ENCODE peak calls at places on chromosomes 5 and 9, in nine cellular contexts. W is stimulated activated CD4-positive, alpha-beta T cell treated with anti-CD3 and anti-CD28 coated beads, Interleukin-4, amount 100 ng/mL, for 1 hour; P is stimulated activated naive CD8-positive, alpha-beta T cell treated with anti-CD3 and anti-CD28 coated beads, Interleukin-15, amount 100 ng/mL, for 72 hours; L is T-helper 2 cell; T is HEK293T; F is aorta; V is RPMI7951; Z is NCI-H2081; X is MV-4-11. E is an unnamed sample.

GRCh38 chr5:171953860-171954701 is 52.4 kb downstream of the FBXW11 start:
- DNase-seq in V (peak), T (no peak), L (no peak), F (no peak), Z (no peak), P (no peak), W (no peak), X (no peak), E (no peak)

GRCh38 chr5:59745422-59745863 is 148.1 kb downstream of the PDE4D start:
- DNase-seq in F (no peak), L (no peak), X (no peak), V (peak), W (no peak), P (no peak), T (peak), Z (peak), E (no peak)

GRCh38 chr5:111016801-111017200 is 54.7 kb upstream of the TSLP start:
- DNase-seq in X (no peak), W (no peak), L (no peak), T (no peak), P (no peak), F (no peak), Z (no peak), V (no peak), E (no peak)

GRCh38 chr5:177500685-177501522 is 3.5 kb upstream of the PDLIM7 start:
- DNase-seq in Z (peak), T (peak), X (peak), P (peak), L (peak), W (peak), F (peak), V (peak), E (peak)

GRCh38 chr9:135992486-135993408 is 31.6 kb upstream of the UBAC1 start:
- DNase-seq in Z (peak), L (peak), F (peak), P (peak), T (peak), W (no peak), V (peak), X (peak), E (peak)

GRCh38 chr5:130476325-130476724 is 572.1 kb downstream of the CHSY3 start:
- DNase-seq in V (no peak), F (no peak), L (no peak), P (no peak), W (no peak), T (no peak), Z (no peak), X (no peak), E (no peak)

GRCh38 chr9:129895376-129896268 is 60.4 kb downstream of the USP20 start:
- DNase-seq in V (no peak), T (no peak), F (peak), X (no peak), Z (no peak), P (peak), L (peak), W (no peak), E (no peak)

GRCh38 chr9:89366711-89367110 is 48.4 kb downstream of the SECISBP2 start:
- DNase-seq in F (no peak), L (no peak), T (no peak), V (no peak), X (no peak), P (no peak), W (no peak), Z (no peak), E (no peak)

GRCh38 chr9:124792976-124793594 is 16.2 kb downstream of the OLFML2A start:
- DNase-seq in P (no peak), X (no peak), W (no peak), L (no peak), F (no peak), Z (no peak), V (peak), T (no peak), E (no peak)

GRCh38 chr5:1540166-1540565 is 16.4 kb upstream of the LPCAT1 start:
- DNase-seq in T (no peak), L (no peak), Z (no peak), X (no peak), W (no peak), P (no peak), F (peak), V (no peak), E (peak)

GRCh38 chr5:177478711-177479646 is 5.5 kb upstream of the DBN1 start:
- DNase-seq in F (peak), V (no peak), T (no peak), W (no peak), Z (no peak), X (peak), P (peak), L (peak), E (peak)

GRCh38 chr5:130323804-130324454 is 419.7 kb downstream of the CHSY3 start:
- DNase-seq in F (no peak), T (no peak), V (no peak), W (no peak), Z (no peak), X (peak), P (no peak), L (no peak), E (no peak)

GRCh38 chr9:68509689-68510088 is 31.0 kb downstream of the TMEM252 start:
- DNase-seq in V (no peak), Z (no peak), T (no peak), W (no peak), L (no peak), F (no peak), X (no peak), P (no peak), E (no peak)

GRCh38 chr5:152274206-152274605 is 130.9 kb downstream of the NMUR2 start:
- DNase-seq in F (no peak), X (no peak), L (no peak), P (no peak), Z (no peak), V (no peak), T (no peak), W (no peak), E (no peak)

GRCh38 chr5:31990296-31990695 is 183.8 kb downstream of the GOLPH3 start:
- DNase-seq in X (no peak), Z (no peak), W (no peak), F (no peak), V (no peak), T (no peak), L (no peak), P (no peak), E (no peak)

GRCh38 chr9:76680716-76681431 is 83.4 kb upstream of the PCA3 start:
- DNase-seq in L (no peak), V (peak), P (no peak), F (no peak), Z (no peak), T (no peak), W (no peak), X (no peak), E (no peak)

GRCh38 chr9:118446962-118447490 is 742.8 kb downstream of the TLR4 start:
- DNase-seq in T (no peak), L (no peak), F (no peak), Z (no peak), X (no peak), W (no peak), P (no peak), V (no peak), E (no peak)

GRCh38 chr9:113187935-113188595 is 33.0 kb downstream of the FKBP15 start:
- DNase-seq in V (peak), F (no peak), X (peak), W (no peak), Z (no peak), P (no peak), T (no peak), L (no peak), E (no peak)

GRCh38 chr5:25975881-25976280 is 1062.5 kb downstream of the CDH9 start:
- DNase-seq in F (no peak), X (no peak), V (no peak), Z (no peak), P (no peak), T (no peak), L (no peak), W (no peak), E (no peak)

GRCh38 chr9:63816742-63817621 is 1468.0 kb downstream of the FOXD4L5 start:
- DNase-seq in X (no peak), F (peak), P (peak), L (peak), Z (no peak), V (peak), W (peak), T (peak), E (peak)

GRCh38 chr5:28014779-28015178 is 976.4 kb upstream of the CDH9 start:
- DNase-seq in Z (peak), W (no peak), P (no peak), T (peak), F (no peak), X (no peak), L (no peak), V (peak), E (no peak)